ENCODE peak calls at places on chromosomes 3 and 15, in nine cellular contexts. One of them, this sample, is unnamed. For H3K27me3, the result is how much of the 10 kb centered on the place peaks cover.

GRCh38 chr15:51310064-51310463 is 28.3 kb downstream of the CYP19A1 start:
- DNase-seq in breast epithelium: no peak
- DNase-seq in left ventricle myocardium inferior: no peak
- DNase-seq in ovary: no peak
- DNase-seq in uterus: no peak
- DNase-seq in fibroblast of lung: peak
- DNase-seq in dorsolateral prefrontal cortex: no peak
- DNase-seq in thoracic aorta: no peak
- DNase-seq in astrocyte: peak
- DNase-seq in this sample: peak

GRCh38 chr3:98326036-98326435 is 27.6 kb upstream of the OR5K4 start:
- DNase-seq in breast epithelium: no peak
- DNase-seq in left ventricle myocardium inferior: no peak
- DNase-seq in ovary: no peak
- DNase-seq in uterus: no peak
- DNase-seq in fibroblast of lung: no peak
- DNase-seq in dorsolateral prefrontal cortex: no peak
- DNase-seq in thoracic aorta: no peak
- DNase-seq in astrocyte: no peak
- DNase-seq in this sample: no peak

GRCh38 chr3:32276279-32276841 is 37.9 kb downstream of the CMTM8 start:
- DNase-seq in breast epithelium: no peak
- DNase-seq in left ventricle myocardium inferior: no peak
- DNase-seq in ovary: no peak
- DNase-seq in uterus: no peak
- DNase-seq in fibroblast of lung: no peak
- DNase-seq in dorsolateral prefrontal cortex: no peak
- DNase-seq in thoracic aorta: no peak
- DNase-seq in astrocyte: peak
- DNase-seq in this sample: no peak

GRCh38 chr3:150889105-150889504 is 16.1 kb downstream of the MINDY4B start:
- DNase-seq in breast epithelium: no peak
- DNase-seq in left ventricle myocardium inferior: no peak
- DNase-seq in ovary: no peak
- DNase-seq in uterus: no peak
- DNase-seq in fibroblast of lung: no peak
- DNase-seq in dorsolateral prefrontal cortex: no peak
- DNase-seq in thoracic aorta: no peak
- DNase-seq in astrocyte: no peak
- DNase-seq in this sample: no peak

GRCh38 chr15:82570721-82571519 is 30.7 kb upstream of the RPS17 start:
- DNase-seq in breast epithelium: no peak
- DNase-seq in left ventricle myocardium inferior: no peak
- DNase-seq in ovary: no peak
- DNase-seq in uterus: peak
- DNase-seq in fibroblast of lung: peak
- DNase-seq in dorsolateral prefrontal cortex: peak
- DNase-seq in thoracic aorta: no peak
- DNase-seq in astrocyte: peak
- DNase-seq in this sample: no peak

GRCh38 chr3:57354768-57355167 is 62.3 kb upstream of the ASB14 start:
- DNase-seq in breast epithelium: no peak
- DNase-seq in left ventricle myocardium inferior: no peak
- DNase-seq in ovary: no peak
- DNase-seq in uterus: no peak
- DNase-seq in fibroblast of lung: no peak
- DNase-seq in dorsolateral prefrontal cortex: no peak
- DNase-seq in thoracic aorta: no peak
- DNase-seq in astrocyte: no peak
- DNase-seq in this sample: no peak

GRCh38 chr3:111846717-111847116 is 12.3 kb upstream of the PHLDB2 start:
- DNase-seq in breast epithelium: no peak
- DNase-seq in left ventricle myocardium inferior: no peak
- DNase-seq in ovary: no peak
- DNase-seq in uterus: no peak
- DNase-seq in fibroblast of lung: peak
- DNase-seq in dorsolateral prefrontal cortex: no peak
- DNase-seq in thoracic aorta: no peak
- DNase-seq in astrocyte: peak
- DNase-seq in this sample: no peak

GRCh38 chr3:129558772-129559564 is 16.0 kb downstream of the H1-8 start:
- DNase-seq in breast epithelium: no peak
- DNase-seq in left ventricle myocardium inferior: no peak
- DNase-seq in ovary: no peak
- DNase-seq in uterus: no peak
- DNase-seq in fibroblast of lung: peak
- DNase-seq in dorsolateral prefrontal cortex: no peak
- DNase-seq in thoracic aorta: no peak
- DNase-seq in astrocyte: peak
- DNase-seq in this sample: no peak

GRCh38 chr3:10949197-10949596 is 43.4 kb upstream of the SLC6A1 start:
- DNase-seq in breast epithelium: no peak
- DNase-seq in left ventricle myocardium inferior: no peak
- DNase-seq in ovary: no peak
- DNase-seq in uterus: no peak
- DNase-seq in fibroblast of lung: no peak
- DNase-seq in dorsolateral prefrontal cortex: peak
- DNase-seq in thoracic aorta: no peak
- DNase-seq in astrocyte: no peak
- DNase-seq in this sample: no peak

GRCh38 chr15:52256366-52256765 is 39.2 kb downstream of the MYO5C start:
- DNase-seq in breast epithelium: peak
- DNase-seq in left ventricle myocardium inferior: peak
- DNase-seq in ovary: peak
- DNase-seq in uterus: peak
- DNase-seq in fibroblast of lung: peak
- DNase-seq in dorsolateral prefrontal cortex: peak
- DNase-seq in thoracic aorta: peak
- DNase-seq in astrocyte: peak
- DNase-seq in this sample: peak

GRCh38 chr3:164459526-164460151 is 618.7 kb downstream of the SI start:
- DNase-seq in breast epithelium: no peak
- DNase-seq in left ventricle myocardium inferior: no peak
- DNase-seq in ovary: no peak
- DNase-seq in uterus: no peak
- DNase-seq in fibroblast of lung: peak
- DNase-seq in dorsolateral prefrontal cortex: no peak
- DNase-seq in thoracic aorta: no peak
- DNase-seq in astrocyte: no peak
- DNase-seq in this sample: no peak

GRCh38 chr3:45010718-45011355 is 15.3 kb upstream of the CLEC3B start:
- DNase-seq in breast epithelium: no peak
- DNase-seq in left ventricle myocardium inferior: no peak
- DNase-seq in ovary: no peak
- DNase-seq in uterus: no peak
- DNase-seq in fibroblast of lung: peak
- DNase-seq in dorsolateral prefrontal cortex: no peak
- DNase-seq in thoracic aorta: no peak
- DNase-seq in astrocyte: peak
- DNase-seq in this sample: no peak

GRCh38 chr3:142315083-142315482 is 89.7 kb upstream of the GK5 start:
- DNase-seq in breast epithelium: no peak
- DNase-seq in left ventricle myocardium inferior: no peak
- DNase-seq in ovary: no peak
- DNase-seq in uterus: no peak
- DNase-seq in fibroblast of lung: peak
- DNase-seq in dorsolateral prefrontal cortex: no peak
- DNase-seq in thoracic aorta: no peak
- DNase-seq in astrocyte: peak
- DNase-seq in this sample: no peak

GRCh38 chr15:67840747-67841634 is 1.1 kb upstream of the RNU6-1 start:
- DNase-seq in breast epithelium: no peak
- DNase-seq in left ventricle myocardium inferior: no peak
- DNase-seq in ovary: peak
- DNase-seq in uterus: no peak
- DNase-seq in fibroblast of lung: peak
- DNase-seq in dorsolateral prefrontal cortex: peak
- DNase-seq in thoracic aorta: no peak
- DNase-seq in astrocyte: peak
- DNase-seq in this sample: no peak

GRCh38 chr3:79258479-79258878 is 509.3 kb downstream of the ROBO1 start:
- DNase-seq in breast epithelium: no peak
- DNase-seq in left ventricle myocardium inferior: no peak
- DNase-seq in ovary: no peak
- DNase-seq in uterus: no peak
- DNase-seq in fibroblast of lung: no peak
- DNase-seq in dorsolateral prefrontal cortex: no peak
- DNase-seq in thoracic aorta: no peak
- DNase-seq in astrocyte: no peak
- DNase-seq in this sample: no peak

GRCh38 chr3:12287727-12288465 is 974 bp upstream of the PPARG start:
- DNase-seq in breast epithelium: no peak
- DNase-seq in left ventricle myocardium inferior: peak
- DNase-seq in ovary: peak
- DNase-seq in uterus: peak
- DNase-seq in fibroblast of lung: peak
- DNase-seq in dorsolateral prefrontal cortex: no peak
- DNase-seq in thoracic aorta: no peak
- DNase-seq in astrocyte: no peak
- DNase-seq in this sample: no peak

GRCh38 chr15:33278816-33279612 is 31.8 kb upstream of the RYR3 start:
- DNase-seq in breast epithelium: no peak
- DNase-seq in left ventricle myocardium inferior: no peak
- DNase-seq in ovary: no peak
- DNase-seq in uterus: no peak
- DNase-seq in fibroblast of lung: peak
- DNase-seq in dorsolateral prefrontal cortex: no peak
- DNase-seq in thoracic aorta: no peak
- DNase-seq in astrocyte: peak
- DNase-seq in this sample: no peak

GRCh38 chr3:34584971-34585370 is 786.5 kb downstream of the PDCD6IP start:
- DNase-seq in breast epithelium: no peak
- DNase-seq in left ventricle myocardium inferior: no peak
- DNase-seq in ovary: no peak
- DNase-seq in uterus: no peak
- DNase-seq in fibroblast of lung: no peak
- DNase-seq in dorsolateral prefrontal cortex: no peak
- DNase-seq in thoracic aorta: no peak
- DNase-seq in astrocyte: no peak
- DNase-seq in this sample: no peak

GRCh38 chr3:149532463-149533180 is 58.1 kb downstream of the TM4SF4 start:
- DNase-seq in breast epithelium: no peak
- DNase-seq in left ventricle myocardium inferior: no peak
- DNase-seq in ovary: no peak
- DNase-seq in uterus: no peak
- DNase-seq in fibroblast of lung: no peak
- DNase-seq in dorsolateral prefrontal cortex: no peak
- DNase-seq in thoracic aorta: no peak
- DNase-seq in astrocyte: no peak
- DNase-seq in this sample: no peak
- H3K27ac ChIP-seq in breast epithelium: peak
- H3K27ac ChIP-seq in left ventricle myocardium inferior: peak
- H3K27ac ChIP-seq in ovary: peak
- H3K27ac ChIP-seq in uterus: peak
- H3K27ac ChIP-seq in fibroblast of lung: peak
- H3K27ac ChIP-seq in dorsolateral prefrontal cortex: no peak
- H3K27ac ChIP-seq in thoracic aorta: peak
- H3K27ac ChIP-seq in astrocyte: peak
- H3K27ac ChIP-seq in this sample: peak

GRCh38 chr3:169929830-169930519 is 18.6 kb downstream of the SAMD7 start:
- DNase-seq in breast epithelium: no peak
- DNase-seq in left ventricle myocardium inferior: no peak
- DNase-seq in ovary: no peak
- DNase-seq in uterus: no peak
- DNase-seq in fibroblast of lung: no peak
- DNase-seq in dorsolateral prefrontal cortex: no peak
- DNase-seq in thoracic aorta: no peak
- DNase-seq in astrocyte: no peak
- DNase-seq in this sample: no peak

DNA sequence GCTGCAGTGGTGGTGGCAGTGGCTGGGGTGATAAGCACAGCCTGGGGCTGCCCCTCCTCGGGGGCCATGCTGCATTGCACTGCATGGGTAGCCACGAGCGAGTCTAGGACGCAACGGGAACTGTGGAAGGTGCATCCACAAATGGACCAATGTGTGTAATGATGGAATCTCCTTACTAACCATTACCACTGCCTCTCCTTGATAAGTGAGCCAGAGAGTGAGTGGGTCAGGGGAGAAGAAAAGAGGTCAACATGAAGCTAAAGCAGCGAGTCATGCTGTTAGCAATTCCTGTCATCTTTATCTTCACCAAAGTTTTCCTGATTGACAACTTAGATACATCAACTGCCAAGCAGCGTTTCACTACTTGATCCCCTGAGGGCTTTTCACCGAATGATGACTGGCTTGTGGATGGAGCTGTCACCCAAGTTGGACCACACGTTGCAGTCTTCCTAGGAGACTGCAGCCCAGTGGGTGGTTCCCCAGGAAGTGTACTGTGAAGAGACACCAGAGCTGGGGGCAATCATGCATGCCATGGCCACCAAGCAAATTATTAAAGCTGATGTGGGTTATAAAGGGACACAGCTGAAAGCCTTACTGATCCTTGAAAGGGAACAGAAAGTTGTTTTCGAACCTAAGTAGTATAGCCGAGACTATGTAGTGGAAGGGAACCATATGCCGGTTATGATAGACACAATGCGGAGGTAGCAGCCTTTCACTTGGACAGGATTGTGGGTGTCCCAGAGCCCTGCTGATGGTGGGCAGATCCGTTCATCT is 20.6 kb downstream of the SAMD7 start:
- DNase-seq in breast epithelium: no peak
- DNase-seq in left ventricle myocardium inferior: no peak
- DNase-seq in ovary: no peak
- DNase-seq in uterus: no peak
- DNase-seq in fibroblast of lung: no peak
- DNase-seq in dorsolateral prefrontal cortex: no peak
- DNase-seq in thoracic aorta: no peak
- DNase-seq in astrocyte: no peak
- DNase-seq in this sample: no peak
- H3K27me3 ChIP-seq in breast epithelium: under half
- H3K27me3 ChIP-seq in left ventricle myocardium inferior: under half
- H3K27me3 ChIP-seq in ovary: under half
- H3K27me3 ChIP-seq in uterus: under half
- H3K27me3 ChIP-seq in fibroblast of lung: under half
- H3K27me3 ChIP-seq in dorsolateral prefrontal cortex: under half
- H3K27me3 ChIP-seq in thoracic aorta: under half
- H3K27me3 ChIP-seq in astrocyte: under half
- H3K27me3 ChIP-seq in this sample: under half

DNA sequence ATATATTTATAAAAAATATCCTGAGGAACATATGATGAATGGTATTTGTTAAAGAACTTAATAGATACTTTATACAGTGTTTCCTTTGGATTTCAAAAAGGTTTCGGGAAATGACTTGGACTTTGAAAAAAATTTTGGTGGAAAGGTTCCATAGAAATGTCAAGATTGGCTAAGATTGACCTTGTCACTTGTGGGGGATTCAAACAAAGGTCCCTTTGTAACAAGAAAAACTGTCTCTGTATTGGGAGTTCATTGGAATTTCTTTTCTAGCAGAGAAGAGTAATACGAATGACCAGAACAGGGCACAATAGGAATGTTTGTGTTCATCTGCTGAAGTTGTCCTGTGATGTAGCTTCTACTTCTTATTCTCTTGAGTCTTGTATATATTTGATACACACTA is 43.2 kb downstream of the ARHGEF26 start:
- DNase-seq in breast epithelium: no peak
- DNase-seq in left ventricle myocardium inferior: no peak
- DNase-seq in ovary: no peak
- DNase-seq in uterus: no peak
- DNase-seq in fibroblast of lung: no peak
- DNase-seq in dorsolateral prefrontal cortex: no peak
- DNase-seq in thoracic aorta: no peak
- DNase-seq in astrocyte: no peak
- DNase-seq in this sample: no peak
- H3K27ac ChIP-seq in breast epithelium: no peak
- H3K27ac ChIP-seq in left ventricle myocardium inferior: no peak
- H3K27ac ChIP-seq in ovary: no peak
- H3K27ac ChIP-seq in uterus: no peak
- H3K27ac ChIP-seq in fibroblast of lung: no peak
- H3K27ac ChIP-seq in dorsolateral prefrontal cortex: no peak
- H3K27ac ChIP-seq in thoracic aorta: no peak
- H3K27ac ChIP-seq in astrocyte: no peak
- H3K27ac ChIP-seq in this sample: no peak

GRCh38 chr3:128490650-128491070 is 2.3 kb downstream of the GATA2 start:
- DNase-seq in breast epithelium: no peak
- DNase-seq in left ventricle myocardium inferior: no peak
- DNase-seq in ovary: no peak
- DNase-seq in uterus: no peak
- DNase-seq in fibroblast of lung: peak
- DNase-seq in dorsolateral prefrontal cortex: peak
- DNase-seq in thoracic aorta: no peak
- DNase-seq in astrocyte: no peak
- DNase-seq in this sample: no peak
- H3K27me3 ChIP-seq in breast epithelium: under half
- H3K27me3 ChIP-seq in left ventricle myocardium inferior: half or more
- H3K27me3 ChIP-seq in ovary: under half
- H3K27me3 ChIP-seq in uterus: under half
- H3K27me3 ChIP-seq in fibroblast of lung: half or more
- H3K27me3 ChIP-seq in dorsolateral prefrontal cortex: half or more
- H3K27me3 ChIP-seq in thoracic aorta: half or more
- H3K27me3 ChIP-seq in astrocyte: half or more
- H3K27me3 ChIP-seq in this sample: under half